ENCODE peak calls at places on chromosome 2, in ten cellular contexts. G is breast epithelium, J is A549, C is body of pancreas, B is lower leg skin, H is HCT116, Z is H54, I is spleen, M is heart left ventricle, U is ovary. K is an unnamed sample.
A peak's percentile ranks its signal among the peaks of the same experiment; 100 is the strongest.

GRCh38 chr2:157443795-157444642 is at the start of gene CYTIP:
- DNase-seq in Z (no peak), B (no peak), M (peak; percentile 30), H (no peak), G (peak; percentile 24), I (peak; percentile 85), U (no peak), J (no peak), C (no peak), K (peak; percentile 14)

GRCh38 chr2:1055014-1055595 is 104.5 kb downstream of the SNTG2 start:
- DNase-seq in H (no peak), M (no peak), J (no peak), U (no peak), C (no peak), B (no peak), G (no peak), Z (peak; percentile 59), I (no peak), K (no peak)

GRCh38 chr2:131077966-131078365 is 15.3 kb downstream of the FAM168B start:
- DNase-seq in G (no peak), I (no peak), M (no peak), H (no peak), B (no peak), J (no peak), Z (no peak), C (no peak), U (no peak), K (no peak)

GRCh38 chr2:172736419-172737174 is 952 bp downstream of the RAPGEF4 start:
- DNase-seq in I (no peak), B (no peak), H (no peak), J (no peak), Z (no peak), U (no peak), C (no peak), M (no peak), G (no peak), K (no peak)

GRCh38 chr2:229467783-229468182 is 196.7 kb upstream of the PID1 start:
- DNase-seq in B (no peak), J (no peak), Z (no peak), G (no peak), H (no peak), M (no peak), C (no peak), U (no peak), I (no peak), K (no peak)

GRCh38 chr2:156342252-156343095 is 10.0 kb upstream of the NR4A2 start:
- DNase-seq in H (peak; percentile 84), M (peak; percentile 97), I (peak; percentile 96), Z (peak; percentile 74), G (peak; percentile 92), J (peak; percentile 90), C (peak; percentile 96), B (peak; percentile 99), U (peak; percentile 97), K (peak; percentile 94)

GRCh38 chr2:47003641-47004427 is 88.2 kb upstream of the MCFD2 start:
- DNase-seq in U (no peak), B (no peak), G (no peak), Z (peak; percentile 62), J (no peak), H (peak; percentile 54), M (no peak), I (no peak), C (no peak), K (no peak)

GRCh38 chr2:213764849-213765248 is 480.6 kb downstream of the SPAG16 start:
- DNase-seq in M (no peak), I (no peak), H (no peak), U (no peak), C (no peak), J (no peak), Z (no peak), B (peak; percentile 52), G (no peak), K (no peak)

GRCh38 chr2:54956392-54956722 is 93.9 kb downstream of the RTN4 start:
- DNase-seq in J (no peak), M (no peak), C (no peak), Z (no peak), B (no peak), U (no peak), I (no peak), G (no peak), H (no peak), K (peak; percentile 25)

GRCh38 chr2:73823916-73824523 is 4.7 kb upstream of the STAMBP start:
- DNase-seq in B (no peak), U (no peak), G (no peak), C (peak; percentile 19), M (peak; percentile 38), I (no peak), J (peak; percentile 91), H (peak; percentile 69), Z (peak; percentile 37), K (peak; percentile 89)

GRCh38 chr2:148899638-148900318 is 24.8 kb downstream of the KIF5C start:
- DNase-seq in U (no peak), H (no peak), B (no peak), Z (no peak), G (no peak), J (no peak), M (no peak), I (no peak), C (no peak), K (no peak)

GRCh38 chr2:186255823-186256222 is 230.2 kb upstream of the ZC3H15 start:
- DNase-seq in C (no peak), H (no peak), G (no peak), I (no peak), B (no peak), Z (no peak), U (no peak), J (no peak), M (no peak), K (no peak)

GRCh38 chr2:159208449-159208848 is 78.1 kb downstream of the WDSUB1 start:
- DNase-seq in B (no peak), H (no peak), G (no peak), C (no peak), Z (no peak), U (no peak), J (no peak), I (no peak), M (no peak), K (no peak)

GRCh38 chr2:30398488-30398887 is 48.6 kb upstream of the LCLAT1 start:
- DNase-seq in I (no peak), G (no peak), U (no peak), B (no peak), J (no peak), H (no peak), Z (no peak), M (no peak), C (no peak), K (no peak)

DNA sequence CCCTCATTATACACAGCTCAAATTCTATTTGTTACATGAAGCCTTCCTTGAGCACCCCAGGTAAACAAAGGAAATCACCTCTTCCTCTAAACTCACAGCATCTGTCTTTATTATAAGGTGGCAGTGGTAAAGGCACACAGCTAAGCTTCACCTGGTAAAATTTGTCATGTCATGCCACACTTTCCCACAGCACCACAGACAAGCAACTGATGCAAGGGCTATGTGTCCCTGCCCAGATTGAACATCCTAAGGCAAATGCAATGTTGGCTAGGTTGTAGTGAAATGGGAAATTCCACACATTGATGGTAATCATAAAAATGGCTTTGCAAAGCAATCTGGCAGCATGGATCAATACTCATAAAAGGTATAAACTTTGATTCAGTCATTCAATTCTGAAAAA is 18.9 kb downstream of the LDAH start:
- DNase-seq in Z (no peak), J (no peak), M (no peak), C (no peak), H (no peak), I (no peak), U (no peak), B (no peak), G (no peak), K (no peak)
- TF ChIP-seq POLR2A in Z (no peak), J (no peak), M (no peak), C (no peak), H (no peak), I (no peak), U (no peak), B (no peak), G (no peak), K (no peak)

DNA sequence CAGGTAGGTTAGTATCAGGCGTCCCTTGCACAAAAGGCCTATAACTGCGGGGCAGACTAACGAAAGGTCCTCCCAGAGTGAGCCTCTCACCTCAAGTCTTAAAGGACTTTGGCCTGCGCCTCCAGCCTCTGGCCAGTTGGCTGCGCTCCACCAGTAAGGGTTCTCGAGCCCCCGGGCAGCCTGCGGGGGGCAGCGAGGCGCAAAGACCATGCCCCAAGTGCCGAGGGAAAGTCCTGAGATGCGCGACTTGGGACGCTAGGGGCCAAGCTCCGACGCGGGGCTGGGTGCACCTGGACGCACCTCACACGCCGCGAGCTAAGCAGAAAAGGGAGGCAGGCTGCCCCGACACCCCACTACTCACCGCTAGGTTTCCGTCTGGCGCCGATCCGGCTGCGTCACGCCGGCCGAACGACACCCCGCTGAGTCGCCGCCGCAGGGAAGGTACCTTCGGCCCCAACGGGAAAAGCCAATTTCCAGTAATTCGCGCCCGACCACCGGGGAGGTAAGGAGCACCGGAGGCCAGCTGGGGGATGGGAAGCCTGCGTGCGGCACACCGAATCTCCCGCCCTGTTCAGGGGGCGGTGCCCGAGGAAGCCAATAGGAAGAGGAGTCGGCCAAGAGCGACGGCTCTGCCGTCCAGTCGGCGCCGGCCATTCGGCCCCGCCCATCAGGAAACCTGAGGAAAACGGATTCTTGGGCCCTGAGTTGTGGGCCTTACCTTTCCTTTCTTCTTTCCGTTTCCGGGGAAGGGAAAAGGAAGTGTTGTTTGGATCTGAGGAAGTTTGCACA is at the start of gene ORC2:
- DNase-seq in B (peak; percentile 98), U (peak; percentile 95), C (peak; percentile 97), I (peak; percentile 94), Z (peak; percentile 72), M (peak; percentile 94), H (peak; percentile 94), J (peak; percentile 96), G (peak; percentile 93), K (peak; percentile 94)
- TF ChIP-seq POLR2A in B (no peak), U (no peak), C (peak; percentile 7), I (no peak), Z (no peak), M (no peak), H (peak; percentile 80), J (peak; percentile 47), G (no peak), K (peak; percentile 61)

GRCh38 chr2:210859314-210859713 is 302.9 kb downstream of the CPS1 start:
- DNase-seq in H (no peak), C (no peak), M (no peak), U (no peak), I (no peak), B (no peak), G (no peak), J (no peak), Z (no peak), K (no peak)

GRCh38 chr2:210861038-210861665 is 304.8 kb downstream of the CPS1 start:
- DNase-seq in B (no peak), J (no peak), H (no peak), C (no peak), Z (no peak), I (no peak), G (no peak), U (no peak), M (no peak), K (no peak)

GRCh38 chr2:210863283-210863682 is 306.9 kb downstream of the CPS1 start:
- DNase-seq in Z (no peak), C (no peak), U (no peak), H (no peak), G (no peak), M (no peak), B (no peak), J (no peak), I (no peak), K (no peak)
- TF ChIP-seq POLR2A in Z (no peak), C (no peak), U (no peak), H (no peak), G (no peak), M (no peak), B (no peak), J (no peak), I (no peak), K (no peak)

GRCh38 chr2:241150660-241151530 is 628 bp downstream of the PPP1R7 start:
- DNase-seq in Z (no peak), U (no peak), J (no peak), C (no peak), B (no peak), G (peak; percentile 21), H (no peak), I (no peak), M (no peak), K (peak; percentile 15)
- TF ChIP-seq POLR2A in Z (no peak), U (no peak), J (no peak), C (no peak), B (no peak), G (no peak), H (no peak), I (no peak), M (no peak), K (peak; percentile 12)

K was measured in erythroblast.